ENCODE peak calls at places on chromosomes 6 and 20, in seven cellular contexts. C, S, I, R, H, Y and P are unnamed samples.

GRCh38 chr20:19492116-19492515 is 265.9 kb upstream of the RIN2 start:
- DNase-seq in C (no peak), S (no peak), I (no peak), R (no peak), H (no peak), Y (no peak), P (no peak)

GRCh38 chr6:136582702-136583471 is 32.7 kb upstream of the MAP7 start:
- DNase-seq in C (no peak), S (peak; percentile 51), I (no peak), R (no peak), H (no peak), Y (no peak), P (peak; percentile 66)

GRCh38 chr6:16511723-16512584 is 249.3 kb downstream of the ATXN1 start:
- DNase-seq in C (no peak), S (no peak), I (no peak), R (no peak), H (peak; percentile 59), Y (no peak), P (no peak)

GRCh38 chr20:14336667-14337066 is 745 bp downstream of the FLRT3 start:
- DNase-seq in C (no peak), S (peak; percentile 53), I (peak; percentile 52), R (no peak), H (no peak), Y (no peak), P (peak; percentile 18)

GRCh38 chr6:35449287-35449881 is 2.8 kb upstream of the FANCE start:
- DNase-seq in C (no peak), S (peak; percentile 89), I (peak; percentile 85), R (peak; percentile 22), H (peak; percentile 63), Y (no peak), P (peak; percentile 87)

GRCh38 chr20:47973519-47974233 is 188.4 kb upstream of the SULF2 start:
- DNase-seq in C (no peak), S (no peak), I (peak; percentile 81), R (peak; percentile 86), H (no peak), Y (no peak), P (no peak)

GRCh38 chr6:125888989-125889656 is 67.4 kb upstream of the HINT3 start:
- DNase-seq in C (no peak), S (peak; percentile 32), I (peak; percentile 74), R (no peak), H (no peak), Y (no peak), P (no peak)

GRCh38 chr20:46021361-46022359 is 7.4 kb upstream of the SLC12A5 start:
- DNase-seq in C (no peak), S (peak; percentile 59), I (peak; percentile 96), R (peak; percentile 63), H (peak; percentile 56), Y (no peak), P (peak; percentile 83)

GRCh38 chr6:45001663-45002062 is 326.5 kb upstream of the RUNX2 start:
- DNase-seq in C (no peak), S (no peak), I (no peak), R (no peak), H (no peak), Y (no peak), P (no peak)

GRCh38 chr6:20366082-20366834 is 35.4 kb upstream of the E2F3 start:
- DNase-seq in C (peak; percentile 74), S (no peak), I (no peak), R (no peak), H (peak; percentile 89), Y (no peak), P (no peak)

GRCh38 chr6:144007779-144008500 is at the start of gene PLAGL1:
- DNase-seq in C (no peak), S (peak; percentile 68), I (peak; percentile 66), R (peak; percentile 51), H (peak; percentile 49), Y (no peak), P (peak; percentile 28)

GRCh38 chr6:155985660-155986138 is 530.1 kb upstream of the NOX3 start:
- DNase-seq in C (no peak), S (peak; percentile 18), I (no peak), R (no peak), H (no peak), Y (no peak), P (no peak)

GRCh38 chr20:59134182-59134581 is 29.4 kb upstream of the ZNF831 start:
- DNase-seq in C (no peak), S (no peak), I (peak; percentile 14), R (no peak), H (no peak), Y (no peak), P (no peak)

DNA sequence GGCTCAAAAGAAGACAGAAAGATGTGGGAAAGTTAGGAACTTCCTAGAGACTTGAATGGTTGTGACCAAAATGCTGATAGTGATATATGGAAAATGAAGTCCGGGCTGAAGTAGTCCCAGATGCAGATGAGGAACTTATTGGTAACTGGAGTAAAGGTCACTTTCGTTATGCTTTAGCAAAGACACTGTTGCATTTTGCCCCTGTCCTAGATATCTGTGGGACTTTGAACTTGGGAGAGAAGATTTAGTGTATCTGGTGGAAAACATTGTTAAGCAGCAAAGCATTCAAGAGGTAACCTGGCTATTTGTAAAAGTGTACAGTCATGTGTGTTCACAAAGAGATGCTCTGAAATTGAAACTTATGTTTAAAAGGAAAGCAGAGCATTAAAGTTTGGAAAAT is 1692.4 kb downstream of the HACE1 start:
- DNase-seq in C (no peak), S (peak; percentile 36), I (no peak), R (no peak), H (no peak), Y (no peak), P (no peak)
- H3K27ac ChIP-seq in C (no peak overlapping the region), S (peak overlapping the region; percentile 51), I (no peak overlapping the region), R (no peak overlapping the region), H (no peak overlapping the region), Y (no peak overlapping the region), P (no peak overlapping the region)

GRCh38 chr20:5786930-5787826 is 37.0 kb downstream of the SHLD1 start:
- DNase-seq in C (no peak), S (no peak), I (no peak), R (no peak), H (no peak), Y (no peak), P (no peak)
- TF ChIP-seq CTCF in C (no peak), S (no peak), I (no peak), R (no peak), H (no peak), Y (no peak), P (no peak)

GRCh38 chr6:139549561-139550070 is 175.2 kb upstream of the CITED2 start:
- DNase-seq in C (no peak), S (no peak), I (no peak), R (no peak), H (no peak), Y (peak; percentile 51), P (peak; percentile 59)

GRCh38 chr6:139547082-139547776 is 172.8 kb upstream of the CITED2 start:
- DNase-seq in C (no peak), S (no peak), I (no peak), R (no peak), H (no peak), Y (no peak), P (no peak)

GRCh38 chr6:139545474-139546116 is 171.1 kb upstream of the CITED2 start:
- DNase-seq in C (no peak), S (peak; percentile 24), I (no peak), R (no peak), H (no peak), Y (no peak), P (no peak)

GRCh38 chr6:139544699-139545052 is 170.2 kb upstream of the CITED2 start:
- DNase-seq in C (no peak), S (no peak), I (no peak), R (no peak), H (no peak), Y (no peak), P (no peak)

DNA sequence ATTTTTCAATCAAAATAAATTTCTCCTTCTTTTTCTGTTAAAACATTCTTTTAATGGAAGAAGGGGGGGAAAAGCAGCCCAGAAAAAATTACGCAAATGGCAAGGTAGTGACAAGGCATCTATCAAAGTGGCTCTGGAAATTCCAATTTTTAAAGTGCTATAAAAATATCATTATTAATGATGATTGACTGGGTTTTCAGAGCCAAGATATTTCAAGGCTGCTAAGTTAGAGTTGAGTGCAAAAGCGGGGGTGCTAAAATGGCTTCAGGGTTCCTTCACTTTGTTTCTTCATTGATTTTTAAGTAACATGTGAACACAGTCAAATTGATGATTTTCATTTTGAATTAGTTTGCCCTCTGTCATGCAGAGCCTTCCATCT is 171.7 kb upstream of the CITED2 start:
- DNase-seq in C (no peak), S (no peak), I (no peak), R (no peak), H (no peak), Y (no peak), P (no peak)
- H3K27ac ChIP-seq in C (no peak overlapping the region), S (peak overlapping the region; percentile 38), I (no peak overlapping the region), R (no peak overlapping the region), H (no peak overlapping the region), Y (no peak overlapping the region), P (no peak overlapping the region)

DNA sequence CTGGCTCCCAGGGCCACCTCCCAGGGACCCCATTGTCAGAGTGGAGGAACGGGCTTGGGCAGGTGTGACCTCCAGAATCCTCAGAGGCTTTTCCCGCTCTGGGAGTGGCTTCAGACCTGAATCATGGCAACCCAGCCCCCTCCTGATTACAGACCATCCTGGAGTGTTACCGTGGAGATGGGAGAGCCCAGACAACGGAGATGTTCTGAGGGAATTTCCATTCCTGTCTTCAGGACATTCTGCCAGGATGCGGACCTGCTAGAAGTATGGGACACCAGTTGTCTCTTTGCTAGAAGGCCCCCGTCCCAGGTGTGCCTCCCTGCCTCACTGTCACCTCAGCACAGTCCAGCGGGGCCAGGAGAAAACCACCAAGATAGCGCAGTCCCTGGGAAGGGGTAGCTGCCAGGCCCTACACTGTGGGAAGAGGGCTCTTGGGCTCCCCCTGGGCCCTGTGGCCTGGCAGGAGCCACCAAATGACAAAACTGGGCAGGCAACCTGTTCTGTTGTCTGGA is 109.9 kb downstream of the PSMB1 start:
- DNase-seq in C (no peak), S (no peak), I (peak; percentile 47), R (no peak), H (peak; percentile 45), Y (no peak), P (no peak)
- TF ChIP-seq CTCF in C (no peak), S (no peak), I (peak; percentile 44), R (no peak), H (no peak), Y (peak; percentile 32), P (no peak)

GRCh38 chr20:22308934-22309333 is 275.4 kb downstream of the FOXA2 start:
- DNase-seq in C (no peak), S (no peak), I (no peak), R (no peak), H (no peak), Y (no peak), P (no peak)

GRCh38 chr20:22302039-22302438 is 282.3 kb downstream of the FOXA2 start:
- DNase-seq in C (no peak), S (no peak), I (no peak), R (no peak), H (no peak), Y (no peak), P (no peak)

GRCh38 chr20:22305391-22305790 is 279.0 kb downstream of the FOXA2 start:
- DNase-seq in C (no peak), S (no peak), I (no peak), R (no peak), H (no peak), Y (no peak), P (no peak)

GRCh38 chr20:22303523-22303922 is 280.8 kb downstream of the FOXA2 start:
- DNase-seq in C (no peak), S (no peak), I (peak; percentile 15), R (no peak), H (no peak), Y (no peak), P (no peak)
- H3K27ac ChIP-seq in C (no peak overlapping the region), S (no peak overlapping the region), I (no peak overlapping the region), R (no peak overlapping the region), H (no peak overlapping the region), Y (no peak overlapping the region), P (no peak overlapping the region)